ENCODE peak calls at places on chromosomes 11 and 22, in seven cellular contexts. F, Z, P, E, X, G and J are unnamed samples.

GRCh38 chr11:27371490-27371889 is 8.5 kb upstream of the CCDC34 start:
- DNase-seq in E (no peak), X (no peak), Z (no peak), G (no peak), F (no peak), P (no peak), J (no peak)

GRCh38 chr11:27319065-27319464 is 44.0 kb downstream of the CCDC34 start:
- DNase-seq in G (no peak), X (peak), F (peak), Z (no peak), P (no peak), E (no peak), J (no peak)

GRCh38 chr22:35950262-35950661 is 78.4 kb downstream of the RBFOX2 start:
- DNase-seq in Z (no peak), E (no peak), X (no peak), G (no peak), P (no peak), F (no peak), J (peak)

GRCh38 chr11:34184505-34185015 is 79.1 kb downstream of the NAT10 start:
- DNase-seq in F (no peak), X (no peak), G (no peak), P (no peak), Z (no peak), E (no peak), J (no peak)

GRCh38 chr22:44685384-44686056 is 16.5 kb upstream of the PRR5 start:
- DNase-seq in F (peak), P (no peak), G (peak), X (peak), Z (peak), E (no peak), J (peak)

GRCh38 chr11:95802806-95803205 is 12.5 kb downstream of the CEP57 start:
- DNase-seq in E (no peak), P (no peak), Z (no peak), X (no peak), G (no peak), F (no peak), J (no peak)

GRCh38 chr11:72263363-72263762 is 19.4 kb upstream of the PHOX2A start:
- DNase-seq in P (no peak), X (peak), G (no peak), Z (no peak), E (no peak), F (peak), J (no peak)

GRCh38 chr11:101456812-101457211 is 127.0 kb downstream of the TRPC6 start:
- DNase-seq in F (peak), P (no peak), Z (no peak), E (no peak), X (peak), G (no peak), J (no peak)

GRCh38 chr22:33570110-33570509 is 350.2 kb downstream of the LARGE1 start:
- DNase-seq in F (no peak), X (no peak), P (no peak), Z (no peak), G (no peak), E (no peak), J (no peak)

GRCh38 chr11:130211781-130212401 is 52.3 kb downstream of the ST14 start:
- DNase-seq in P (no peak), G (no peak), E (no peak), Z (peak), F (no peak), X (no peak), J (peak)

GRCh38 chr11:74546752-74547151 is 45.6 kb upstream of the POLD3 start:
- DNase-seq in X (no peak), G (no peak), Z (peak), E (no peak), F (no peak), P (no peak), J (no peak)

GRCh38 chr11:20608938-20609337 is 9.5 kb downstream of the SLC6A5 start:
- DNase-seq in X (no peak), G (no peak), Z (no peak), F (peak), P (no peak), E (no peak), J (no peak)

GRCh38 chr11:66115638-66116410 is 45.8 kb downstream of the PACS1 start:
- DNase-seq in Z (no peak), X (peak), G (no peak), E (no peak), F (no peak), P (no peak), J (no peak)

GRCh38 chr22:17548756-17549035 is 14.6 kb upstream of the SLC25A18 start:
- DNase-seq in P (no peak), X (no peak), E (no peak), F (no peak), G (no peak), Z (no peak), J (no peak)

GRCh38 chr11:78476066-78476465 is 58.4 kb upstream of the GAB2 start:
- DNase-seq in F (peak), E (no peak), P (no peak), G (no peak), Z (peak), X (no peak), J (no peak)

GRCh38 chr11:131754671-131755070 is 384.3 kb downstream of the NTM start:
- DNase-seq in X (peak), E (no peak), G (no peak), P (no peak), Z (no peak), F (peak), J (no peak)

GRCh38 chr11:47724041-47724729 is 9.0 kb upstream of the AGBL2 start:
- DNase-seq in P (no peak), Z (no peak), G (no peak), X (peak), E (no peak), F (peak), J (no peak)

GRCh38 chr11:113896156-113896879 is 8.3 kb upstream of the HTR3B start:
- DNase-seq in E (peak), G (peak), F (peak), X (peak), Z (peak), P (no peak), J (no peak)

GRCh38 chr11:2576116-2576515 is 123.7 kb downstream of the KCNQ1OT1 start:
- DNase-seq in X (no peak), Z (no peak), G (no peak), F (no peak), P (no peak), E (no peak), J (no peak)